ENCODE peak calls at places on chromosomes 4 and X, in five cellular contexts. J, X, Z, G and W are unnamed samples.

GRCh38 chr4:1419708-1420107 is 13.5 kb upstream of the NKX1-1 start:
- DNase-seq in J (no peak), X (no peak), Z (no peak), G (no peak), W (no peak)

GRCh38 chrX:1528884-1529203 is 8.1 kb downstream of the P2RY8 start:
- DNase-seq in J (no peak), X (no peak), Z (no peak), G (no peak), W (no peak)

GRCh38 chr4:32219306-32220075 is 1499.3 kb downstream of the PCDH7 start:
- DNase-seq in J (no peak), X (no peak), Z (no peak), G (no peak), W (no peak)

GRCh38 chrX:133654801-133655200 is 239.5 kb upstream of the GPC4 start:
- DNase-seq in J (no peak), X (no peak), Z (no peak), G (no peak), W (no peak)

GRCh38 chr4:78222575-78223186 is 165.6 kb downstream of the FRAS1 start:
- DNase-seq in J (no peak), X (no peak), Z (peak; percentile 36), G (no peak), W (no peak)

GRCh38 chr4:99723555-99724450 is 66.2 kb upstream of the C4orf54 start:
- DNase-seq in J (peak; percentile 86), X (peak; percentile 68), Z (peak; percentile 31), G (no peak), W (no peak)

GRCh38 chr4:126250006-126250405 is 935.3 kb downstream of the FAT4 start:
- DNase-seq in J (no peak), X (no peak), Z (no peak), G (no peak), W (no peak)

GRCh38 chrX:68234171-68234910 is 199.0 kb downstream of the OPHN1 start:
- DNase-seq in J (no peak), X (no peak), Z (peak; percentile 26), G (no peak), W (no peak)

GRCh38 chr4:39544580-39545315 is 17.5 kb upstream of the UGDH start:
- DNase-seq in J (no peak), X (no peak), Z (no peak), G (no peak), W (no peak)

GRCh38 chr4:89586318-89586717 is 250.6 kb downstream of the SNCA start:
- DNase-seq in J (no peak), X (no peak), Z (no peak), G (no peak), W (no peak)

GRCh38 chrX:54411732-54412131 is 28.5 kb upstream of the TSR2 start:
- DNase-seq in J (no peak), X (no peak), Z (no peak), G (no peak), W (no peak)

GRCh38 chrX:34653811-34654210 is 3.3 kb downstream of the TMEM47 start:
- DNase-seq in J (no peak), X (no peak), Z (no peak), G (no peak), W (no peak)

GRCh38 chr4:123939621-123940020 is 543.0 kb downstream of the SPRY1 start:
- DNase-seq in J (peak; percentile 16), X (no peak), Z (no peak), G (no peak), W (no peak)

GRCh38 chrX:103428525-103428924 is 52.2 kb downstream of the BEX3 start:
- DNase-seq in J (no peak), X (no peak), Z (no peak), G (no peak), W (no peak)

GRCh38 chr4:180828455-180829018 is 1414.7 kb upstream of the TENM3 start:
- DNase-seq in J (peak; percentile 75), X (peak; percentile 51), Z (no peak), G (peak; percentile 59), W (no peak)

GRCh38 chrX:19889582-19890342 is 2.4 kb upstream of the SH3KBP1 start:
- DNase-seq in J (peak; percentile 69), X (peak; percentile 84), Z (no peak), G (no peak), W (peak; percentile 47)

GRCh38 chr4:184688447-184688846 is 38.9 kb downstream of the PRIMPOL start:
- DNase-seq in J (peak; percentile 13), X (peak; percentile 54), Z (peak; percentile 72), G (no peak), W (no peak)

GRCh38 chrX:79440336-79440735 is 73.2 kb upstream of the ITM2A start:
- DNase-seq in J (no peak), X (no peak), Z (no peak), G (no peak), W (no peak)

GRCh38 chr4:32025840-32026459 is 1305.8 kb downstream of the PCDH7 start:
- DNase-seq in J (peak; percentile 72), X (peak; percentile 85), Z (no peak), G (no peak), W (no peak)

GRCh38 chr4:77175201-77175610 is 18.2 kb downstream of the CCNG2 start:
- DNase-seq in J (no peak), X (no peak), Z (peak; percentile 84), G (no peak), W (no peak)

GRCh38 chrX:9464435-9465371 is at the start of gene TBL1X:
- DNase-seq in J (peak; percentile 77), X (peak; percentile 63), Z (peak; percentile 34), G (peak; percentile 8), W (peak; percentile 66)

GRCh38 chr4:186144596-186145569 is 40.4 kb downstream of the FAM149A start:
- DNase-seq in J (peak; percentile 80), X (peak; percentile 26), Z (peak; percentile 71), G (peak; percentile 16), W (no peak)

GRCh38 chr4:118086334-118086733 is 52.0 kb downstream of the NDST3 start:
- DNase-seq in J (no peak), X (no peak), Z (no peak), G (no peak), W (no peak)

GRCh38 chrX:100928660-100929613 is at the start of gene XKRX:
- DNase-seq in J (peak; percentile 66), X (peak; percentile 23), Z (peak; percentile 85), G (peak; percentile 4), W (peak; percentile 49)

GRCh38 chr4:3062466-3062865 is 11.9 kb downstream of the HTT-AS start:
- DNase-seq in J (no peak), X (no peak), Z (no peak), G (no peak), W (no peak)

GRCh38 chr4:3491681-3492405 is 28.7 kb downstream of the DOK7 start:
- DNase-seq in J (no peak), X (no peak), Z (no peak), G (no peak), W (no peak)

GRCh38 chr4:56803473-56803872 is 18.0 kb downstream of the SPINK2 start:
- DNase-seq in J (peak; percentile 24), X (no peak), Z (no peak), G (no peak), W (no peak)

GRCh38 chr4:13527192-13527982 is 16.9 kb downstream of the NKX3-2 start:
- DNase-seq in J (no peak), X (no peak), Z (no peak), G (no peak), W (no peak)

GRCh38 chr4:27668001-27668400 is 807.4 kb downstream of the STIM2 start:
- DNase-seq in J (no peak), X (no peak), Z (no peak), G (no peak), W (no peak)

GRCh38 chr4:27662426-27662825 is 801.8 kb downstream of the STIM2 start:
- DNase-seq in J (no peak), X (no peak), Z (peak; percentile 29), G (no peak), W (no peak)

DNA sequence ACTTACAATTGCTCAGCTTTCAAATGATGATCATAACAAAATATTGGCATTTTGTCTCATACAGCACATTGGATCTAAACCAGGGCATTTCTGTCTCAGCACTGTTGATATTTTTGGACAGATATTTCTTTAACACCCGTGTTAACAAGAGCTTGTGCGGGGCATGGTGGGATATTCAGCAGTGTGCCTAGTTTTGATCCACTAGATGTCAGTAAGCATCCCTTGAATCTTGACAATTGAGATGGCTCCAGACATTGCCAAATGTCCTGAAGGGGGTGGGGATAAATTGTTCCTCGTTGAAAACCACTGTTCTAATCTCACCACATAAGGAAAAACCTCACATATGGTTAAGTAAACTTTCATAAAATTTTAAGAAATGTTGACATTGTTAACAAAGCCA is 806.3 kb downstream of the STIM2 start:
- DNase-seq in J (no peak), X (peak; percentile 26), Z (peak; percentile 31), G (no peak), W (no peak)
- TF ChIP-seq CTCF in J (peak; percentile 16), X (no peak), Z (peak; percentile 55), G (no peak), W (no peak)

DNA sequence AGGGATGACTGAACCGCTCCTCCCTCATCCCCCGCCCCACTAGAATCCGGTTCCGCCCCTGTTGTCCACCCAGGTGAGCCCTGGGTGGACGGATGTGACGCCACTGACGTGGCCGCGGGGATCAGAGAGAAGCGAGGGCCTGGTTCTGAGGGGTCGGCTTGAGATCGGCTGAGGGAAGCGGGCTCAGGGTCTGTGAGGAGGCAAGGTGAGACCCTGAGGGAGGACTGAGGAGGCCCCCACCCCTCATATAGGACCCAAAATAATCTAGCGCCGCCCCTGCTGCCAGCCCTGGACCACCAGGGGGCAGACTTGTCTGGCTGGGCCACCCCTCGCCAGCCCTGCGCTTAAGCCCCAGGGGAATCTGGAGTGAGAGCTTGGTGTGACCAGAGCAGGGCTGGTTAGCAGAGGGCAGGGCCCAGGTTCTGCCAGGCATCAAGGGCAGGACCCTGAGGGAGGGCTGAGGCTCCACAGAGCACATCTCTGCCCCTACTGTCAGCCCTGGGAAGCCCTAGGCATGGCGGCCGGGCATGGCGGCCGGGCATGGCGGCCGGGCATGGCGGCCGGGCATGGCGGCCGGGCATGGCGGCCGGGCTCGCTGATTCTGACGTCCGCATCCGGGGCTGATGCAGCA is at the start of gene MAGEA8:
- DNase-seq in J (no peak), X (no peak), Z (peak; percentile 63), G (no peak), W (peak; percentile 36)
- TF ChIP-seq CTCF in J (no peak), X (no peak), Z (peak; percentile 70), G (no peak), W (no peak)

DNA sequence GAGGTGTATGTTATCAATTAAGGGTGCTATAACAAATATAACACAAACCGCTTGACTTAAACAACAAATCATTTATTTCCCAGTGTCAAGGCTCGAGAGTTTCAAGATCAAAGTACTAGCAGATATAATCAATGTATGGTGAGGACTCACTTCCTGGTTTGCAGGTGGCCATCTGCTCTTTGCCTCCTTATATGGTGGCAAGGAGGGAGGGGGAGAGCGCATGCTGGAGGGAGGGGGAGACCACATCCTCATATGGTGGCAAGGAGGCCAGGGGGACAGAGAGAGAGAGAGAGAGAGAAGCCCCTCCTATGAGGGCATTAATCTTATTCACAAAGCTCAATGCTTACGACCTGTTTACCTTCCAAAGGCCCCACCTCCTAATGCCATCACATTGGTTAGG is 372.3 kb upstream of the SPOCK3 start:
- DNase-seq in J (no peak), X (no peak), Z (no peak), G (no peak), W (no peak)
- TF ChIP-seq CTCF in J (no peak), X (no peak), Z (no peak), G (no peak), W (no peak)

GRCh38 chrX:130304587-130305368 is 34.9 kb upstream of the SLC25A14 start:
- DNase-seq in J (no peak), X (no peak), Z (peak; percentile 36), G (no peak), W (no peak)
- TF ChIP-seq CTCF in J (no peak), X (no peak), Z (peak; percentile 33), G (no peak), W (no peak)